ENCODE peak calls at places on chromosomes 6 and 20, in nine cellular contexts. S is pulmonary artery endothelial cell; Q is central memory CD8-positive, alpha-beta T cell; T is CD8-positive, alpha-beta memory T cell; Z is fibroblast of villous mesenchyme; F is RPMI7951; N is small intestine; K is Peyer's patch; V is GOT3. I is an unnamed sample.
A peak's percentile ranks its signal among the peaks of the same experiment; 100 is the strongest.

GRCh38 chr20:45095753-45096371 is 5.1 kb downstream of the KCNS1 start:
- DNase-seq in S (no peak), Q (peak; percentile 28), T (peak; percentile 29), Z (peak; percentile 69), F (peak; percentile 71), N (peak; percentile 46), K (peak; percentile 51), V (no peak), I (peak; percentile 43)

GRCh38 chr6:139925894-139926641 is 551.6 kb upstream of the CITED2 start:
- DNase-seq in S (no peak), Q (no peak), T (no peak), Z (peak; percentile 81), F (no peak), N (peak; percentile 59), K (no peak), V (no peak), I (no peak)

GRCh38 chr6:28981833-28982475 is 23.2 kb downstream of the ZNF311 start:
- DNase-seq in S (peak; percentile 76), Q (peak; percentile 73), T (peak; percentile 53), Z (peak; percentile 95), F (peak; percentile 93), N (peak; percentile 85), K (peak; percentile 78), V (peak; percentile 73), I (peak; percentile 87)

GRCh38 chr6:90414352-90414751 is 117.7 kb upstream of the BACH2 start:
- DNase-seq in S (no peak), Q (no peak), T (no peak), Z (no peak), F (no peak), N (no peak), K (no peak), V (no peak), I (no peak)

GRCh38 chr6:22975079-22975478 is 405.7 kb downstream of the HDGFL1 start:
- DNase-seq in S (no peak), Q (no peak), T (no peak), Z (no peak), F (no peak), N (no peak), K (no peak), V (no peak), I (no peak)

GRCh38 chr6:143536461-143536865 is 24.9 kb upstream of the FUCA2 start:
- DNase-seq in S (no peak), Q (peak; percentile 22), T (peak; percentile 33), Z (peak; percentile 21), F (peak; percentile 55), N (peak; percentile 56), K (peak; percentile 45), V (peak; percentile 18), I (peak; percentile 33)

GRCh38 chr6:152750694-152751093 is at the start of gene VIP:
- DNase-seq in S (no peak), Q (no peak), T (no peak), Z (peak; percentile 17), F (peak; percentile 43), N (no peak), K (no peak), V (no peak), I (peak; percentile 62)

GRCh38 chr6:155080876-155081845 is 86.0 kb downstream of the TIAM2 start:
- DNase-seq in S (peak; percentile 17), Q (no peak), T (no peak), Z (peak; percentile 58), F (peak; percentile 62), N (no peak), K (no peak), V (no peak), I (no peak)

GRCh38 chr6:17527076-17527475 is 73.0 kb upstream of the FAM8A1 start:
- DNase-seq in S (no peak), Q (no peak), T (no peak), Z (no peak), F (peak; percentile 11), N (no peak), K (no peak), V (no peak), I (no peak)

GRCh38 chr6:129575378-129576118 is 134.4 kb downstream of the ARHGAP18 start:
- DNase-seq in S (no peak), Q (no peak), T (no peak), Z (peak; percentile 77), F (peak; percentile 69), N (peak; percentile 59), K (no peak), V (no peak), I (peak; percentile 17)

GRCh38 chr6:3361312-3362037 is 95.4 kb downstream of the SLC22A23 start:
- DNase-seq in S (no peak), Q (no peak), T (no peak), Z (no peak), F (no peak), N (peak; percentile 36), K (no peak), V (no peak), I (no peak)

GRCh38 chr20:25207960-25208534 is 12.5 kb downstream of the ENTPD6 start:
- DNase-seq in S (no peak), Q (no peak), T (no peak), Z (no peak), F (no peak), N (no peak), K (no peak), V (no peak), I (no peak)

GRCh38 chr6:7269816-7270215 is 43.2 kb downstream of the SSR1 start:
- DNase-seq in S (no peak), Q (no peak), T (no peak), Z (no peak), F (no peak), N (no peak), K (no peak), V (no peak), I (no peak)